ENCODE peak calls at places on chromosomes 1 and 21, in five cellular contexts. B, Y, A, C and H are unnamed samples. For H3K9me3, the result is how much of the 10 kb centered on the place peaks cover.

GRCh38 chr1:9836632-9836960 is 12.8 kb upstream of the CLSTN1 start:
- DNase-seq in C (no peak), Y (peak), B (no peak), A (no peak), H (no peak)

GRCh38 chr1:63968663-63969460 is 195.0 kb downstream of the ROR1 start:
- DNase-seq in Y (no peak), C (no peak), B (no peak), A (no peak), H (no peak)

GRCh38 chr1:182614796-182615451 is 10.7 kb upstream of the RGS16 start:
- DNase-seq in A (peak), B (peak), Y (peak), C (peak), H (no peak)

GRCh38 chr1:167616521-167616920 is 13.5 kb upstream of the RCSD1 start:
- DNase-seq in A (no peak), B (no peak), C (no peak), Y (no peak), H (no peak)

GRCh38 chr1:4464478-4464877 is 189.9 kb upstream of the AJAP1 start:
- DNase-seq in C (no peak), B (no peak), Y (no peak), A (no peak), H (no peak)

GRCh38 chr1:230090194-230090711 is 23.2 kb downstream of the GALNT2 start:
- DNase-seq in A (no peak), C (no peak), B (no peak), Y (no peak), H (no peak)

GRCh38 chr1:169620565-169620964 is 9.4 kb downstream of the SELP start:
- DNase-seq in Y (no peak), B (no peak), A (no peak), C (no peak), H (no peak)

GRCh38 chr1:153614189-153614900 is 1.4 kb upstream of the S100A16 start:
- DNase-seq in B (no peak), Y (no peak), C (no peak), A (no peak), H (no peak)

GRCh38 chr21:37159053-37159776 is 86.2 kb downstream of the TTC3 start:
- DNase-seq in C (no peak), B (no peak), A (no peak), Y (no peak), H (no peak)

GRCh38 chr1:188769181-188769580 is 1708.5 kb downstream of the BRINP3 start:
- DNase-seq in Y (no peak), B (no peak), C (no peak), A (no peak), H (no peak)

GRCh38 chr1:18597159-18598042 is 33.2 kb upstream of the PAX7 start:
- DNase-seq in Y (peak), A (peak), C (peak), B (peak), H (no peak)

GRCh38 chr1:77579547-77579946 is 102.9 kb downstream of the ZZZ3 start:
- DNase-seq in A (no peak), B (no peak), C (peak), Y (no peak), H (no peak)

GRCh38 chr1:184408580-184408979 is 21.8 kb downstream of the C1orf21 start:
- DNase-seq in C (no peak), Y (no peak), B (no peak), A (no peak), H (no peak)

GRCh38 chr21:33686386-33686785 is 44.1 kb downstream of the ITSN1 start:
- DNase-seq in B (no peak), C (no peak), A (no peak), Y (no peak), H (no peak)

GRCh38 chr21:35102488-35103407 is 53.6 kb upstream of the RUNX1 start:
- DNase-seq in A (no peak), C (no peak), Y (peak), B (no peak), H (no peak)

GRCh38 chr1:31532114-31532644 is 44.1 kb upstream of the TINAGL1 start:
- DNase-seq in Y (no peak), A (no peak), B (no peak), C (no peak), H (no peak)

GRCh38 chr1:179177182-179177581 is 52.3 kb downstream of the ABL2 start:
- DNase-seq in C (no peak), B (no peak), Y (no peak), A (no peak), H (no peak)

GRCh38 chr1:192539450-192540132 is 36.0 kb upstream of the RGS1 start:
- DNase-seq in A (no peak), C (peak), Y (no peak), B (no peak), H (peak)

GRCh38 chr1:21599402-21599801 is 69.8 kb downstream of the RAP1GAP start:
- DNase-seq in B (no peak), C (no peak), Y (no peak), A (no peak), H (no peak)

GRCh38 chr1:2541619-2542246 is 11.7 kb upstream of the HES5 start:
- DNase-seq in Y (no peak), B (no peak), A (peak), C (no peak), H (no peak)

DNA sequence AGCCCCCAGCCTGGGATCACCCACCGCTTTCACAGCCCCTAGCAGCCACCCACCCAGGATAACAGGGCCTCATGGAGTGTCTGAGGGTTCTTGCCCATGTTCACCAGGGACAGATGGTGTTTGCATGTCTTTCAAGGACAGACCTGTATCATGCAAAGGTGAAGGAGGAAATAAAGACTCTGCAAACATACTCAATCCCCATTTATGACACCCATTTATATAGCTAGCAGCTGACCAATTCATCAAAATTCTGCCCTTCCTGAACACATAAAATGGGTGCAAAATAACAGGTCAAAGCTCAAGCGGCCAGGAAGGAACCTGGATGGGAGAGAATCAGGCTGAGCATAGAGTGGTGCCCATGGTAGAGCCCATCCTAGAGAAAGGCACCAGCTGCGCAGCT is 32.8 kb upstream of the LYPD8 start:
- DNase-seq in C (no peak), B (no peak), A (no peak), Y (no peak), H (no peak)
- H3K9me3 ChIP-seq in C (under half), B (half or more), A (under half), Y (under half), H (under half)

DNA sequence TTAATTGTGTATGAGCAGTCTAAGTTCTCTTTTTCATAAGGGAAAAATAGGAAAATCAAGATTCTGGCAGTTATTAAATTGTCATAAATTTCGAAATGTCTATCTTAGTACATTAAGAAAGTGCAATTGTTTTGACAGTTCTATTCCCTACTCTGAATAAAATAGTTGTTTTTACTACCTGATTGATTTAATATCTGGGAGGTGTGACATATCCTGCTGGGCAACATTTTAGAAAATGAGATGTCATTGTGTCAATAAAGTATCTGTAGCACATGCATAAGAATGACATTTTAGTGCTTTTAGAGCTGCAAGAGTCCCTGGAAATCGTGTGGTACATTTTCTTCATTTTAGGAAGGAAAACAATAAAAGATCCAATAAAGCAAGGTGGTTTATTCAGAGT is 139.2 kb upstream of the COL11A1 start:
- DNase-seq in Y (no peak), A (no peak), C (no peak), B (no peak), H (no peak)
- TF ChIP-seq POLR2AphosphoS5 in Y (no peak), A (no peak), C (no peak), B (no peak), H (no peak)

GRCh38 chr21:38306407-38306806 is 49.6 kb downstream of the KCNJ15 start:
- DNase-seq in A (no peak), C (no peak), Y (no peak), B (no peak), H (no peak)
- H3K9me3 ChIP-seq in A (under half), C (under half), Y (under half), B (under half), H (under half)

GRCh38 chr1:14240265-14240664 is 358.2 kb upstream of the KAZN start:
- DNase-seq in A (no peak), B (no peak), Y (no peak), C (no peak), H (no peak)

GRCh38 chr1:14242145-14242544 is 356.3 kb upstream of the KAZN start:
- DNase-seq in C (no peak), A (no peak), Y (no peak), B (no peak), H (no peak)

GRCh38 chr1:14242870-14243269 is 355.6 kb upstream of the KAZN start:
- DNase-seq in A (no peak), Y (no peak), B (no peak), C (no peak), H (no peak)

DNA sequence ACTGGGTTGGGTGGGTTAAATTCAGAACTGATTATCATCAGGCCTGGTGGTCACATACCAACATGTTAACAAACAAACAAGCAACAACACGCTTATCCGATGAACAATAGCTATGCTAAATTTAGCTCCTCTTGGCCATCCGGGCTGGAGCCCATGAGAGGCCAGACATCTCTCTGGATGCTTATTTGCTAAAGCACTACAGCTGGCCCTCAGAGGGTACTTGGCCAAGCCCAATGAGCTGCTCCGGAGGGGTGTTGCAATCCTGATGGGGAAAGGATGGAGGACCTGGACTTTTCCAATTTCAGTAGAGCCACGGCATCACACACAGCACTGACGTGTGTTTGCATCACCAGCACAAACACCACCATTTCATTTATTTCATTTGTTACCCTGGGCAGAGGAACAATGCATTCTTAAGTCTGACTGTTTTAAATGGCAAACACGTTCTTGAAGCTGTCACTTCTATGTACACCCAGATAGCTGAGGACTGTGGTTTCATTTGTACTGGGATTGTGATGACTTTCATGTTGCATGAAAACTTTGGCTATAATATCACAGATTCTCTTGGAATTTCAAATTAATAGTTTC is 359.9 kb upstream of the KAZN start:
- DNase-seq in B (no peak), Y (peak), A (no peak), C (no peak), H (no peak)
- TF ChIP-seq POLR2AphosphoS5 in B (no peak), Y (no peak), A (no peak), C (no peak), H (no peak)

DNA sequence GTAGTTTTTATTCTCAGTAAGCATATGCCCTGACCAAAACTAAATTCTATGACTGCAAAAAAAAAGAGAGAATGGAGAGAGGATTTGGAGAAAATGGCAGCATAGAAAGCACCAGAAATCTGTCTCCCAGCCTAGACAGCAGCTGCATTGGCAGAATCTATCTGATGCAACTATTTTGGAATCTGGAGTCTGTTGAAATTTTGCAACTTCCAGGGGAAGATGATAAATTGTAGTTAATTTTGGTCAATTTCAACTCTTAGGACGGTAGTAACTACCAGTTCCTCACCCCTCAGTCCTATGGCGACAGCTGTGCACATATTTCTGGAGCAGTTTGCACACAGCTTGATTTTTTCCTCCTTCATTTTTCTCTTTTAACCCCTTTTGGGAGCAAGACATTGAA is 10.9 kb downstream of the EXO5 start:
- DNase-seq in C (no peak), A (no peak), B (no peak), Y (no peak), H (no peak)
- H3K9me3 ChIP-seq in C (under half), A (under half), B (under half), Y (under half), H (under half)

DNA sequence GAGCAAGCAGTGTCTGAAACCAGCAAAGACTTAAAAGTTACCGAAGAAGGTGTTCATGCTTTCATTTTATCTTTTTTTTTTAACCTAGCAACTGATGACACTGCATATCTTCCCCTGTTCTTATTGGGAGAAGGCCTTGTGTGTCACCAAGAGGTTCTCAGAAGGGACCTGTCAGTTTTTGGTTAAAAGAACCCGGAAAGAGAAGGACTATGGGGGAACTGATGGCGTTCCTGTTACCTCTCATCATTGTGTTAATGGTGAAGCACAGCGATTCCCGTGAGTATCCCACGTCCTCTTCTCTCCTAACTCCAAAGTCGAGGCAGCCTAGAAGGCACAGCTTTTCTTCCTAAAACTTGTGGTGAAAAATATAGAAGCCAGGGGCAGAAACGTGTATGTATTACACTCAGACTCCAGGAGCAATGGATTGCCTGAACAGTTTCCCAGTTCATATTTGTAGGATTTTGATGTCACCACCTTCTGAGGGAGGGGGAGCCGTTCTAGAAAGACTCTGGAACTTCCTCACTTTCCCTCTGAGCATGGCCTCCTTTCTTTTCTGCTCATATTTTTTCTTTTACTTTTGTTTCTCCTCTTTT is at the start of gene MR1:
- DNase-seq in A (peak), Y (no peak), C (peak), B (no peak), H (peak)
- TF ChIP-seq POLR2AphosphoS5 in A (peak), Y (peak), C (no peak), B (no peak), H (peak)

GRCh38 chr1:155645648-155646047 is 35.6 kb downstream of the MSTO1 start:
- DNase-seq in A (no peak), C (no peak), Y (no peak), B (no peak), H (no peak)

GRCh38 chr1:155643230-155643629 is 33.2 kb downstream of the MSTO1 start:
- DNase-seq in A (no peak), C (no peak), B (no peak), Y (no peak), H (no peak)

GRCh38 chr1:155646307-155646706 is 36.3 kb downstream of the MSTO1 start:
- DNase-seq in C (no peak), B (no peak), Y (peak), A (no peak), H (no peak)

GRCh38 chr1:155648207-155649147 is 38.5 kb downstream of the MSTO1 start:
- DNase-seq in C (peak), Y (no peak), A (peak), B (no peak), H (peak)

GRCh38 chr1:155645024-155645423 is 35.0 kb downstream of the MSTO1 start:
- DNase-seq in C (no peak), B (no peak), Y (no peak), A (no peak), H (no peak)
- H3K9me3 ChIP-seq in C (under half), B (under half), Y (under half), A (under half), H (under half)

GRCh38 chr1:58786184-58786926 is 2.5 kb upstream of the JUN start:
- DNase-seq in B (no peak), C (no peak), Y (no peak), A (no peak), H (no peak)

GRCh38 chr1:58783993-58784757 is at the start of gene JUN:
- DNase-seq in Y (peak), B (peak), A (peak), C (peak), H (peak)

GRCh38 chr1:58784758-58785423 is 1.0 kb upstream of the JUN start:
- DNase-seq in B (peak), Y (peak), A (peak), C (peak), H (no peak)

GRCh38 chr1:58786927-58787245 is 3.0 kb upstream of the JUN start:
- DNase-seq in C (no peak), Y (no peak), A (no peak), B (no peak), H (no peak)

DNA sequence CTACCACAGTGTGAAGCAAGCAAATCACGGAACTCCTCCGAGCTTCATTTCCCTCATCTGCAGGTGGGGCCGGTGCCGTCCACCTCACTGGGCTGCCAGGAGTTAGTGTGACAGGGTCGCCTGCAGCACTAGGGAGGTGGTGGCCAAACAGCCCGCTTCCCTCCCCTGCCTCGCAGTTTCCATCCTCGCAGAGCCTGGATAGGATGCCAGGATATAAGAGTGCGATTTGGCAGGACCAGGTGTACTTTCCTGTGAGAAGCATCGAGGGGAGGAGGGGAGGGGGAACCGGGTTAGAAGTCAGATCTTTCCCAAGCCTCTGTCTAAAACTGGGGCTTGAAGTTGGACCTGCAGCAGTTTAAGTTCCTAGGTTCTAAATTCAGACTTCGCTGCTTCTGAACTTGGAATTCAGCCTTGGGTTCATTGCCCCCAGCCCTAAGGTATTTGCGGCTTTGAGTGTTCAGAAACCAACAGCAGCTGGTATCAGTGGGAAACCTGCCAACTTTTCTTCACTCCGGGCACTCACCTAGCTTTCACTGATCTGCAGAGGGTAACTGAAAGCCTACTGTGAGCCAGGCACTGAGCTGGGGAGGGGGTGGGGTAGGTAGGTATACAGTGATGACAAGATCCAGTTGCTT is 1.7 kb upstream of the JUN start:
- DNase-seq in C (no peak), B (peak), Y (peak), A (peak), H (no peak)
- TF ChIP-seq POLR2AphosphoS5 in C (no peak), B (no peak), Y (no peak), A (peak), H (no peak)

DNA sequence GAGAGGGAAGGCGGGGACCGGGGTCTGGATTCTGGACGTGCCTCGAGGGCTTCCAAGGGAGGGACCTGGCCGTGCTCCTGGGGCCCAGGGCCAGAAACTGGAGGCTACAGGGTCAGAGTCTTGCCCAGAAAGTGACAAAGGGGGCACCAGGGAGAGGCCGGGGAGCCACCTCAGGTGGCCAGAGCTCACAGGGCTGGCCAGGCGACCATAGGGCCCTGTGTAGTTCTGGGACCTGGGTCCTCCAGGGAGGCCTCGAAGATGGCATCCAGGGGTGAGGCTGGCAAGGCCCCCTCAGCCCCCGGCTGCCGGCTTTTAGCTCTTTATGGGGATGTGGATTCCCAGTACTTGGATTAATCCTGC is 14.3 kb upstream of the LRRC3 start:
- DNase-seq in C (no peak), Y (no peak), B (no peak), A (no peak), H (no peak)
- H3K9me3 ChIP-seq in C (under half), Y (under half), B (under half), A (under half), H (under half)

GRCh38 chr21:46317710-46318463 is 5.8 kb downstream of the C21orf58 start:
- DNase-seq in A (no peak), C (no peak), B (peak), Y (no peak), H (no peak)
- TF ChIP-seq POLR2AphosphoS5 in A (peak), C (no peak), B (no peak), Y (no peak), H (peak)